ENCODE peak calls at places on chromosome 15, in four cellular contexts. T is HepG2, J is A549, I is H1. K is an unnamed sample.

GRCh38 chr15:99096173-99096893 is 8.5 kb upstream of the SYNM start:
- DNase-seq in I (no peak), J (no peak), T (no peak), K (no peak)

GRCh38 chr15:25859838-25860645 is 3.1 kb downstream of the ATP10A start:
- DNase-seq in J (no peak), I (no peak), T (no peak), K (no peak)

GRCh38 chr15:81642451-81642990 is 268.5 kb upstream of the TMC3 start:
- DNase-seq in J (no peak), T (no peak), I (no peak), K (no peak)

GRCh38 chr15:89184886-89185526 is 36.4 kb downstream of the RLBP1 start:
- DNase-seq in J (no peak), I (no peak), T (no peak), K (no peak)

GRCh38 chr15:58314593-58315216 is 117.1 kb upstream of the LIPC start:
- DNase-seq in T (no peak), I (no peak), J (no peak), K (no peak)

GRCh38 chr15:59691194-59691805 is 2.2 kb upstream of the BNIP2 start:
- DNase-seq in T (peak), I (no peak), J (peak), K (no peak)

GRCh38 chr15:101642361-101642760 is 9.8 kb downstream of the TM2D3 start:
- DNase-seq in J (no peak), T (no peak), I (no peak), K (no peak)

GRCh38 chr15:36389107-36389506 is 190.3 kb upstream of the CDIN1 start:
- DNase-seq in J (no peak), T (no peak), I (no peak), K (no peak)

GRCh38 chr15:31346367-31347066 is 19.9 kb downstream of the KLF13 start:
- DNase-seq in I (no peak), T (no peak), J (no peak), K (no peak)

GRCh38 chr15:70664494-70664893 is 98.9 kb downstream of the UACA start:
- DNase-seq in T (no peak), I (no peak), J (no peak), K (no peak)

GRCh38 chr15:68633181-68634121 is 54.7 kb downstream of the CORO2B start:
- DNase-seq in I (no peak), J (no peak), T (no peak), K (no peak)

GRCh38 chr15:73956276-73957086 is 30.2 kb downstream of the LOXL1 start:
- DNase-seq in I (no peak), J (no peak), T (no peak), K (no peak)
- TF ChIP-seq KDM1A in I (no peak), J (no peak), T (no peak), K (no peak)

GRCh38 chr15:73994419-73994883 is at the start of gene PML:
- DNase-seq in J (peak), I (peak), T (peak), K (peak)

GRCh38 chr15:73994912-73995622 is 551 bp downstream of the PML start:
- DNase-seq in T (no peak), J (no peak), I (no peak), K (peak)

GRCh38 chr15:73997986-73998385 is 3.5 kb downstream of the PML start:
- DNase-seq in I (no peak), T (no peak), J (no peak), K (no peak)

GRCh38 chr15:73996267-73996666 is 1.8 kb downstream of the PML start:
- DNase-seq in J (no peak), I (no peak), T (no peak), K (no peak)

DNA sequence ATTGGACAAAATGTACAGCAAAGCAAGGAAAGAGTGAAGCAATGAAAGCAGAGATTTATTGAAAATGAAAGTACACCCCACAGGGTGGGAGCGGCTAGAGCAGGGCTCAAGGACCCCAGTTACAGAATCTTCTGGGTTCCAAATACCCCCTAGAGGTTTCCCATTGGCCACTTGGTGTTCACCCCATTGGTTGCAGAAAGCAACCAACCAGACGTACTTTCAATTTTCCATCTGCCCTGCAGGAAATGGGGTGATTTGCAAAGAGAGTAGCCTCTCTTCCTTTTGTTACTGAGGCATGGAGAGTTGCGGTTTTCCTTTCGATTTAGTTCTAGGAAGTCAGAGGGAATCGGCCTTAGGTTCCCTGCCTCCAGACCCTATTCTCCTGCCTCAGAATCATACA is 2.4 kb downstream of the PML start:
- DNase-seq in J (no peak), T (no peak), I (no peak), K (no peak)
- TF ChIP-seq KDM1A in J (no peak), T (no peak), I (no peak), K (no peak)

GRCh38 chr15:50107157-50107556 is 11.9 kb downstream of the ATP8B4 start:
- DNase-seq in I (no peak), J (no peak), T (no peak), K (no peak)

GRCh38 chr15:50109086-50109987 is 9.7 kb downstream of the ATP8B4 start:
- DNase-seq in I (no peak), T (no peak), J (no peak), K (no peak)

GRCh38 chr15:50108446-50108845 is 10.6 kb downstream of the ATP8B4 start:
- DNase-seq in I (no peak), J (no peak), T (no peak), K (no peak)

GRCh38 chr15:50107591-50108408 is 11.2 kb downstream of the ATP8B4 start:
- DNase-seq in I (no peak), J (no peak), T (no peak), K (no peak)

DNA sequence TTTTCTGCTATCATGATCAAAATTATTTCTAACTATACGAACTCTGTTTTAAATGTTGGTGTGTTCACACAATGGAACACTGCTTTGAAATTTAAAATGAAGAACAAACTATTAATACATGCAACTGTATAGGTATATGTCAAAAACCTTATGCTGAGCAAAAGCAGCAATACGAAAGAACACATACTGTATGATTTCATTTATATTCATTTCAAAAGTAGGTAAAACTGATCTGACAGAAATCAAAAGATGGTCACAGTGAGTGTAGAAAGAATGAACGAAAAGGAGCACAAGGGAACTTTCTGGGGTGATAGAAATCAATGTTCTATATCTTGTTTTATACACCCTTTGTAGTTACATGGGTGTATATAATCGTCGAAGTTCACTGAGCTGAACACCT is 12.6 kb downstream of the ATP8B4 start:
- DNase-seq in I (no peak), J (no peak), T (no peak), K (no peak)
- TF ChIP-seq KDM1A in I (no peak), J (no peak), T (no peak), K (no peak)

DNA sequence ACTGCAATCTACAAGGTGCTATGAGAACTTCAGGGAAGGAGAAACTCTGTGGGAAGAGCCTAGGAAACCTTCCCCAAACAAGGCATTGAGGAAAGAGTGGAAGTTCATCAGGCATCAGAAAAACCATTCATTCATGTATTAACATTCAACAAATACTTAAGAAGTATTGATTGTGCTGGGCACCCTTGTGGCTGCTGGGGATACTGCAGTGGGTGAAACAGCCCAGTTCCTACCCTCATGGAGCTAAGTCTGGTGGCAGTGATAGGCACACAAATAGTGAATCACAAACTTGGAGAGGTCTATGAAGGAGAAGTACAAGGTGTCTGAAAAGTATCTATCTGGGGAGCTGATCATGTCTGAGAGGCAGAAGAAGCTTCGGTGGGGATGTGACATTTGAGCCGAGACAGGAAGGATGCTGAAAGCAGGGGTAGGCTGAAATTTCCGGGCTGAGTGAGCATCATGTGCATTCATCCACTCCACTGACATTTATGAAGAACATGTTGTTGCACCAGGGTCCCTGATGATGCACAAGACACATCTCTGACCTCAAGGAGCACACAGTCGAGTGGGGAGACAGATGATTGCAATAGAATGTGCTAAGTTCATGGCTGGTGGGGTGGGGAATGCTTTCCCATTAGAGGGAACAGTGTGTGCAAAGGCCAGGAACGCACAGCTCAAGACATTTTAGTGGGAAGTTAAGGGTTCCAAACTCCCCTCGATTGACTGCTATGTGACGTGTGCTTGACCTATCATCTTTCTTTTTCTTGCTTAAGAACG is 309.0 kb upstream of the ICE2 start:
- DNase-seq in T (no peak), J (no peak), I (no peak), K (peak)
- TF ChIP-seq KDM1A in T (no peak), J (no peak), I (no peak), K (no peak)

DNA sequence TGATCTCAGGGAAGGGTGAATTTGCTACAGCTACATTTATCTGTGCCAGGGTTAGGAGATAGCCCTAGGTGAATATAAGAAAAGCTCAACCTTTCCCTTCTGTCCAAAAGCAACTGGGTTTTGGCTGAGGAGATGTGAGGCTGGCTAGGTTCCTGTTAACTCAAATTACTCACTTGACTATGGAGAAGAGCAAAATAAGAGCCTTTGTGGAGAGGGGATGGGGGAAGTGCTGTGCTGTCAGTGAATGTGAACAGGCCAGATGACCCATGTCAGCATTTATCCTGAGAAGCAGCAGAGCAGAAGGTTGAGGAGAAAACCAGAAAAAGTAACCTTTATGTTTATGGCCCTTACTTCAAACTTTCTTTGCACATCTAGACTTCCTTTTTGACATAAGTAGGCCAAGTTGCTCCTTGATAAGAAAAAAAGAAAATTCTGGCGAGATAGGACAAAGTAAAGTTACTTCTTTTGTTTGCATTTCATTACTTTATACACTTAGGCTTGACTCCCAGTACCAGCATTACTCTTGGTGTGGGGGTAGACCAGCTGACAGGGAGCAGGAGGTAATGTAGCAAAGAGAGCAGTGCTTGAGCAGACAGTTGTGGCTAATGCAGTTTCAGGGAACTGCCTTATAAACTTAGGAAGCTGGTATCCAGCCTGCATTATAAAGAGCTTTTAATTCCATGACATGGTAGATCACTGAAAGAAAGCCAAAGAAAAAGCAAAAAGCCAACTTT is 21.3 kb downstream of the MAPK6 start:
- DNase-seq in I (no peak), T (no peak), J (no peak), K (peak)
- TF ChIP-seq KDM1A in I (no peak), T (no peak), J (no peak), K (no peak)

DNA sequence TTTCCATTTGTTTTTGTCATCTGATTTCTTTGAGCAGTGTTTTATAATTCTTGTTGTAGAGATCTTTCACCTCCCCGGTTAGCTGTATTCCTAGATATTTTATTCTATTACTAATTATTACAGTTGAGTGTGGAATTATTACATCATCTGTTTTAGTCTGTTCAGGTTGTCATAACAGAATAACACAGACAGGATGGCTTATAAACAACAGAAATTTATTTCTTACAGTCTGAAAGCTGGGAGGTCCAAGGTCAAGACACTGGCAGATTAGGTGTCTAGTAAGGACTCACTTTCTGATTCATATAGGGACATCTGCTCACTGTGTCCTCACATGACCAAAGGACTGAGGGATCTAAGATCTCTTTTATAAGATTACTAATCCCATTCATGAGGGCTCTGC is 121.3 kb upstream of the THBS1 start:
- DNase-seq in J (no peak), I (no peak), T (no peak), K (no peak)
- TF ChIP-seq KDM1A in J (no peak), I (no peak), T (no peak), K (no peak)